ENCODE peak calls at places on chromosomes 16 and 17, in eight cellular contexts. W, G, U, Q, A, E, B and M are unnamed samples.

GRCh38 chr16:78216166-78216745 is 116.8 kb downstream of the WWOX start:
- DNase-seq in Q (no peak), A (no peak), G (no peak), B (peak), W (no peak), E (no peak), U (no peak), M (no peak)

GRCh38 chr16:11254913-11255736 is 879 bp downstream of the SOCS1 start:
- DNase-seq in G (no peak), B (no peak), A (no peak), E (peak), Q (no peak), U (peak), W (peak), M (no peak)

GRCh38 chr17:77314601-77315000 is 173.8 kb downstream of the SEC14L1 start:
- DNase-seq in W (no peak), U (no peak), B (no peak), E (no peak), G (no peak), Q (no peak), A (no peak), M (no peak)

GRCh38 chr17:81387235-81388060 is 7.8 kb upstream of the BAHCC1 start:
- DNase-seq in B (no peak), Q (no peak), A (no peak), E (peak), W (no peak), U (peak), G (peak), M (no peak)

GRCh38 chr17:76272541-76273434 is 7.6 kb downstream of the UBALD2 start:
- DNase-seq in Q (no peak), B (no peak), G (no peak), A (no peak), W (no peak), E (no peak), U (no peak), M (no peak)

GRCh38 chr16:57601801-57602478 is 26.5 kb upstream of the ADGRG1 start:
- DNase-seq in G (no peak), B (no peak), U (no peak), A (no peak), E (no peak), W (no peak), Q (no peak), M (no peak)

GRCh38 chr16:70646260-70647241 is at the start of gene IL34:
- DNase-seq in Q (no peak), E (no peak), B (no peak), G (no peak), W (no peak), U (no peak), A (peak), M (no peak)

GRCh38 chr16:85421338-85422123 is 191.6 kb upstream of the GSE1 start:
- DNase-seq in A (no peak), Q (no peak), G (no peak), E (no peak), U (no peak), B (no peak), W (no peak), M (no peak)

GRCh38 chr17:60712675-60713074 is 35.0 kb downstream of the BCAS3 start:
- DNase-seq in U (no peak), Q (no peak), E (no peak), A (no peak), W (peak), G (no peak), B (peak), M (peak)